ENCODE peak calls at places on chromosomes 5 and 9, in nine cellular contexts. N, J, C, V, Y, I, E, G and L are unnamed samples.

GRCh38 chr5:145902421-145902820 is 29.6 kb upstream of the GRXCR2 start:
- DNase-seq in N (no peak), J (no peak), C (no peak), V (no peak), Y (no peak), I (no peak), E (peak), G (no peak), L (no peak)

GRCh38 chr9:36862206-36863145 is 171.6 kb downstream of the PAX5 start:
- DNase-seq in N (peak), J (peak), C (peak), V (peak), Y (peak), I (no peak), E (peak), G (peak), L (no peak)

GRCh38 chr5:43409809-43410271 is 2.4 kb downstream of the CCL28 start:
- DNase-seq in N (no peak), J (no peak), C (no peak), V (no peak), Y (no peak), I (no peak), E (no peak), G (no peak), L (no peak)

GRCh38 chr5:9544502-9545300 is 1.2 kb downstream of the SEMA5A start:
- DNase-seq in N (peak), J (peak), C (peak), V (peak), Y (peak), I (peak), E (peak), G (no peak), L (no peak)

GRCh38 chr9:129609486-129610192 is 11.3 kb downstream of the C9orf50 start:
- DNase-seq in N (peak), J (no peak), C (peak), V (peak), Y (peak), I (peak), E (no peak), G (no peak), L (peak)

GRCh38 chr9:118401551-118401950 is 697.3 kb downstream of the TLR4 start:
- DNase-seq in N (no peak), J (no peak), C (peak), V (no peak), Y (no peak), I (no peak), E (no peak), G (no peak), L (no peak)

GRCh38 chr5:141734501-141735231 is 52.6 kb upstream of the ARAP3 start:
- DNase-seq in N (peak), J (peak), C (peak), V (peak), Y (peak), I (peak), E (peak), G (no peak), L (peak)

GRCh38 chr5:59887274-59887673 is 6.3 kb downstream of the PDE4D start:
- DNase-seq in N (no peak), J (no peak), C (no peak), V (no peak), Y (no peak), I (no peak), E (no peak), G (no peak), L (no peak)

GRCh38 chr9:131657890-131658752 is 81.8 kb downstream of the RAPGEF1 start:
- DNase-seq in N (no peak), J (no peak), C (peak), V (no peak), Y (peak), I (no peak), E (peak), G (peak), L (peak)

GRCh38 chr5:144237851-144238250 is 67.2 kb downstream of the KCTD16 start:
- DNase-seq in N (no peak), J (no peak), C (no peak), V (no peak), Y (peak), I (peak), E (no peak), G (no peak), L (no peak)

GRCh38 chr5:54649041-54649504 is 131.5 kb downstream of the SNX18 start:
- DNase-seq in N (no peak), J (no peak), C (no peak), V (no peak), Y (no peak), I (no peak), E (no peak), G (no peak), L (no peak)

GRCh38 chr9:21661626-21662025 is 140.8 kb upstream of the MTAP start:
- DNase-seq in N (no peak), J (no peak), C (no peak), V (no peak), Y (peak), I (no peak), E (no peak), G (no peak), L (no peak)
- TF ChIP-seq EZH2phosphoT487 in N (no peak), J (no peak), C (no peak), V (no peak), Y (no peak), I (no peak), E (no peak), G (no peak), L (no peak)

DNA sequence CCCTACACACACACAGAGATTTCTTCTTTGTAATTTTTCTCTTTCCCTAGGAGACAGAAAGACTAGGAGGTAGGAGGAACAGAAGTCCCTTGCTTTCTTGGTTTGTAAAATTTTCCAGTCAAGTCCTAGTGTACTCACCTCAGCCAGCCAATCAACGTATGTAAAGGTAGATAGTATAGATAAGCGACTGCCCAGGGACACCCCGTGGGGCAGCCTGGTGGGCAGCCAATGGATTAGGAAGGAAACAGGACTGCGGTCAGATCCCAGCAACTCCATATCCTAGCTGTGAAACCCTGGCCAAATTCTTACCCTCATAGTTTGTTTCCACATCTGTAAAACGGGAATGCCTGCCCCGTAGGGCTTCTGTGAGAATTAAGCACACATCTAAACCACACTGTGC is 353.2 kb upstream of the PANK3 start:
- DNase-seq in N (no peak), J (no peak), C (no peak), V (no peak), Y (no peak), I (no peak), E (no peak), G (no peak), L (no peak)
- TF ChIP-seq EZH2phosphoT487 in N (no peak), J (no peak), C (no peak), V (no peak), Y (no peak), I (no peak), E (no peak), G (no peak), L (no peak)

GRCh38 chr5:110753620-110754019 is 14.8 kb downstream of the SLC25A46 start:
- DNase-seq in N (no peak), J (no peak), C (no peak), V (no peak), Y (no peak), I (no peak), E (no peak), G (no peak), L (no peak)

GRCh38 chr5:110754181-110754580 is 15.4 kb downstream of the SLC25A46 start:
- DNase-seq in N (no peak), J (no peak), C (no peak), V (no peak), Y (no peak), I (no peak), E (no peak), G (no peak), L (no peak)

GRCh38 chr5:110752953-110753352 is 14.1 kb downstream of the SLC25A46 start:
- DNase-seq in N (no peak), J (no peak), C (no peak), V (no peak), Y (no peak), I (no peak), E (no peak), G (no peak), L (no peak)

GRCh38 chr5:110760158-110760557 is 21.4 kb downstream of the SLC25A46 start:
- DNase-seq in N (no peak), J (no peak), C (no peak), V (no peak), Y (no peak), I (no peak), E (no peak), G (no peak), L (no peak)

DNA sequence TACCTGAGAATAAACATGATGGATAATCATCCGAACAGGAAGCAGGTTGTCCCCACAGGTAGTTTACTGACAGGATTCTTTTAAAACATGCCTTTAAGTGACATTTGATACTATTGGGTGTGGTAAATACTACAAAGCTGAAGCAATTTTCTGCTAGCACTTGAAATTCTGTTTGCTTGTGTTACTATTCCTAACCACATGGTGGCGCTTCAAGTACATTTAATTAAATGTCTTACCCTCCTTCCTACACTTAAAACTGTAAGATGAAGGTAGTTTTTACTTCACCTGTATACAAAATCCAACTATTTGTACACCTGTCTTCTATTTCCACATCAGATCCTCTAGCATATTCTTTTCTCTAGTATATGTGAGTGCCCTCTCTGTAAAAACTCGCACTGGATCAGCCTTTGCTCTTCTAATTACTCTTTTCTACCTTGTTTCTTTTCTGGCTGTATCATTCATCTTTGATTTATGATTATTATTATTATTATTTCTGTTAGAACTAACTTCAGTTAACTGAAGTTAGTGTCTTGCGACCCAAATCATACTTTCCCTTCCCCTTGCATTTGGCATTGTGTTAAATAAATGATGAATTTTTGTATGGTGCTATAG is 18.4 kb downstream of the SLC25A46 start:
- DNase-seq in N (no peak), J (peak), C (peak), V (peak), Y (peak), I (peak), E (peak), G (peak), L (peak)
- TF ChIP-seq EZH2phosphoT487 in N (no peak), J (no peak), C (no peak), V (no peak), Y (no peak), I (no peak), E (no peak), G (no peak), L (no peak)

GRCh38 chr9:88577736-88578485 is 42.9 kb downstream of the NXNL2 start:
- DNase-seq in N (no peak), J (no peak), C (no peak), V (no peak), Y (no peak), I (no peak), E (no peak), G (no peak), L (no peak)

GRCh38 chr9:88577256-88577655 is 42.3 kb downstream of the NXNL2 start:
- DNase-seq in N (no peak), J (no peak), C (no peak), V (no peak), Y (no peak), I (no peak), E (no peak), G (no peak), L (no peak)

GRCh38 chr9:88580961-88581360 is 46.0 kb downstream of the NXNL2 start:
- DNase-seq in N (no peak), J (no peak), C (no peak), V (no peak), Y (no peak), I (no peak), E (peak), G (no peak), L (no peak)

GRCh38 chr9:88579363-88579715 is 44.4 kb downstream of the NXNL2 start:
- DNase-seq in N (no peak), J (no peak), C (no peak), V (no peak), Y (no peak), I (no peak), E (no peak), G (no peak), L (no peak)

DNA sequence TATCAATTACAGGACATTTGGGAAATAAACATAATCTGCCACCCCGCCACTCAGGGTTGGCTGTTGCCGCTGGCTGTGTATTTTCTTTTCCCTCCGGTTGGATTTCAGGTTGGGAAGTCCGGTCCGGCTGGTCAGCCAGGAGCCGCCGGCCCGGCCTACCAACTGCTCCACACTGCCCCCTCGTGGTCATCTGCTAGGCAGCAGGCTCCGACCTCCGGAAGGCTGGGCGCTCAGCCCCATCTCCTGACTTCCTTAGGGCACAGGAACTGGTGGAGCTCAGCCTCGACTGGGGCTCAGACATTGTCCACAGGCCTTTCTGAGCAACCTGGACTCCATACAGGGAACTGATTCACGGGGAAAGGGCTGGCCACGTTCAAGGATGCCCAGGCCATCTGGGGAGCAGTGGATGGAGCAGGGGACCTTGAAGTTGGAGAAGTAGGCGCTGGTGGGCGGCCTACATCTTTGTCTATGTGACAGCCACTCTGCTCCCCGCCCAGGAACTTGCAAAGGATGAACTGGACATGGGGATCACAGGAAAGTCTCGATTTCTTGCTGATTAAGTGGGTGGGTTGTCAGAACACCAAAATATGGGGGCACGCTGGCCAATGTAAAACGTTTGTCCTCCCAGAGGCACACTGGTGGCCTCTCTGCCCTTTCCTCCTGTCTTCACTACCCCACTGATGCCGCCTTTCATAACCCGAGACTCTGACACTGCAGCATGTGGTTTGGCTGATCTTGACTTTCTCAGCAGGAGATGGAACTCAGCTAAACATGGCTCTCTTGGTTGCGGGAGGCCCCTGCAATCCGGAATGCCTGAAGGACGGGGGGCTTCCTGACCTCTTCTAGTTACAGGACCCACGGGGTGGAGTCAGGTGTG is 43.7 kb downstream of the NXNL2 start:
- DNase-seq in N (peak), J (peak), C (peak), V (peak), Y (peak), I (peak), E (peak), G (peak), L (peak)
- TF ChIP-seq EZH2phosphoT487 in N (no peak), J (no peak), C (no peak), V (no peak), Y (no peak), I (no peak), E (no peak), G (no peak), L (no peak)

GRCh38 chr5:181235689-181236366 is 7.9 kb downstream of the RACK1 start:
- DNase-seq in N (no peak), J (no peak), C (no peak), V (no peak), Y (no peak), I (no peak), E (no peak), G (no peak), L (no peak)
- TF ChIP-seq EZH2phosphoT487 in N (no peak), J (no peak), C (no peak), V (no peak), Y (no peak), I (no peak), E (no peak), G (no peak), L (no peak)

GRCh38 chr5:81751836-81752643 is 1.1 kb upstream of the SSBP2 start:
- DNase-seq in N (no peak), J (peak), C (no peak), V (peak), Y (peak), I (no peak), E (no peak), G (no peak), L (no peak)
- TF ChIP-seq EZH2phosphoT487 in N (no peak), J (no peak), C (no peak), V (no peak), Y (no peak), I (no peak), E (no peak), G (no peak), L (no peak)

GRCh38 chr5:178221857-178222256 is 10.7 kb downstream of the PHYKPL start:
- DNase-seq in N (no peak), J (no peak), C (no peak), V (no peak), Y (no peak), I (no peak), E (no peak), G (no peak), L (no peak)

GRCh38 chr5:178223828-178224335 is 8.7 kb downstream of the PHYKPL start:
- DNase-seq in N (no peak), J (peak), C (no peak), V (peak), Y (no peak), I (no peak), E (no peak), G (no peak), L (no peak)

GRCh38 chr5:178222292-178222691 is 10.3 kb downstream of the PHYKPL start:
- DNase-seq in N (no peak), J (no peak), C (no peak), V (no peak), Y (no peak), I (no peak), E (no peak), G (no peak), L (no peak)

GRCh38 chr5:178224403-178224802 is 8.2 kb downstream of the PHYKPL start:
- DNase-seq in N (no peak), J (no peak), C (no peak), V (no peak), Y (no peak), I (no peak), E (no peak), G (no peak), L (no peak)

GRCh38 chr5:178223196-178223773 is 9.3 kb downstream of the PHYKPL start:
- DNase-seq in N (no peak), J (no peak), C (no peak), V (no peak), Y (no peak), I (no peak), E (no peak), G (no peak), L (no peak)
- TF ChIP-seq EZH2phosphoT487 in N (no peak), J (no peak), C (no peak), V (no peak), Y (no peak), I (no peak), E (no peak), G (no peak), L (no peak)